ENCODE peak calls at places on chromosomes 16 and 17, in eight cellular contexts. I, X, Z, S, G, W, R and B are unnamed samples.

GRCh38 chr17:75832164-75832651 is 12.0 kb downstream of the UNC13D start:
- DNase-seq in I (no peak), X (peak; percentile 84), Z (no peak), S (peak; percentile 64), G (no peak), W (peak; percentile 57), R (no peak), B (no peak)

GRCh38 chr16:68995011-68995504 is 110.4 kb upstream of the HAS3 start:
- DNase-seq in I (peak; percentile 27), X (peak; percentile 17), Z (no peak), S (no peak), G (peak; percentile 9), W (no peak), R (no peak), B (no peak)

GRCh38 chr16:69057400-69058378 is 47.8 kb upstream of the HAS3 start:
- DNase-seq in I (peak; percentile 80), X (peak; percentile 38), Z (no peak), S (no peak), G (no peak), W (no peak), R (no peak), B (no peak)

GRCh38 chr17:21041753-21042433 is 918 bp downstream of the USP22 start:
- DNase-seq in I (peak; percentile 65), X (peak; percentile 44), Z (peak; percentile 36), S (peak; percentile 21), G (peak; percentile 85), W (peak; percentile 35), R (peak; percentile 84), B (no peak)

GRCh38 chr17:73749906-73750305 is 105.7 kb upstream of the SDK2 start:
- DNase-seq in I (no peak), X (no peak), Z (no peak), S (no peak), G (no peak), W (no peak), R (no peak), B (no peak)

GRCh38 chr16:54340531-54340930 is 53.9 kb upstream of the IRX3 start:
- DNase-seq in I (no peak), X (no peak), Z (no peak), S (no peak), G (no peak), W (no peak), R (no peak), B (no peak)

GRCh38 chr17:41614098-41614497 is 1.5 kb upstream of the KRT16 start:
- DNase-seq in I (no peak), X (no peak), Z (no peak), S (no peak), G (no peak), W (no peak), R (no peak), B (no peak)

GRCh38 chr17:82104797-82105416 is 6.9 kb upstream of the FASN start:
- DNase-seq in I (no peak), X (no peak), Z (no peak), S (no peak), G (no peak), W (no peak), R (no peak), B (no peak)